ENCODE peak calls at places on chromosomes 13 and 19, in ten cellular contexts. P is colonic mucosa, E is esophagus squamous epithelium, C is PC-3, Y is foreskin fibroblast, J is GM23338, R is IMR-90, H is OCI-LY7, Z is astrocyte of the cerebellum, T is fibroblast of villous mesenchyme. W is an unnamed sample.

GRCh38 chr19:7199613-7200533 is 94.3 kb downstream of the INSR start:
- DNase-seq in P (peak), E (no peak), C (no peak), Y (peak), J (no peak), R (peak), H (peak), Z (no peak), T (no peak), W (peak)

GRCh38 chr19:37803250-37803854 is 24.0 kb upstream of the ZNF573 start:
- DNase-seq in P (no peak), E (no peak), C (no peak), Y (no peak), J (no peak), R (no peak), H (no peak), Z (no peak), T (no peak), W (no peak)

GRCh38 chr19:1221141-1221903 is 15.7 kb downstream of the STK11 start:
- DNase-seq in P (no peak), E (no peak), C (peak), Y (peak), J (no peak), R (peak), H (no peak), Z (no peak), T (peak), W (no peak)

GRCh38 chr19:54432144-54432738 is 16.8 kb upstream of the LENG8 start:
- DNase-seq in P (no peak), E (no peak), C (peak), Y (no peak), J (no peak), R (no peak), H (no peak), Z (no peak), T (no peak), W (peak)

GRCh38 chr19:44856438-44857083 is 10.5 kb downstream of the NECTIN2 start:
- DNase-seq in P (no peak), E (no peak), C (no peak), Y (no peak), J (no peak), R (no peak), H (no peak), Z (no peak), T (no peak), W (no peak)

GRCh38 chr13:38872693-38873092 is 117.9 kb downstream of the STOML3 start:
- DNase-seq in P (no peak), E (no peak), C (peak), Y (no peak), J (peak), R (peak), H (peak), Z (peak), T (peak), W (peak)

GRCh38 chr19:41324921-41325639 is 15.1 kb downstream of the CCDC97 start:
- DNase-seq in P (peak), E (no peak), C (peak), Y (peak), J (peak), R (peak), H (no peak), Z (no peak), T (peak), W (peak)

GRCh38 chr13:28459911-28460310 is 35.0 kb downstream of the FLT1 start:
- DNase-seq in P (no peak), E (no peak), C (no peak), Y (no peak), J (no peak), R (no peak), H (no peak), Z (no peak), T (no peak), W (no peak)

GRCh38 chr19:28710278-28710677 is 502.7 kb downstream of the UQCRFS1 start:
- DNase-seq in P (no peak), E (no peak), C (peak), Y (peak), J (peak), R (peak), H (peak), Z (peak), T (peak), W (peak)

GRCh38 chr19:54162241-54162805 is 2.8 kb upstream of the LENG1 start:
- DNase-seq in P (peak), E (peak), C (peak), Y (peak), J (peak), R (peak), H (peak), Z (no peak), T (peak), W (peak)

GRCh38 chr19:42528354-42529247 is at the start of gene CEACAM1:
- DNase-seq in P (peak), E (no peak), C (peak), Y (no peak), J (no peak), R (no peak), H (peak), Z (no peak), T (peak), W (peak)

GRCh38 chr19:35122687-35123551 is 7.3 kb downstream of the FXYD3 start:
- DNase-seq in P (no peak), E (no peak), C (no peak), Y (no peak), J (no peak), R (no peak), H (no peak), Z (no peak), T (no peak), W (peak)

GRCh38 chr19:35345671-35346111 is 2.0 kb upstream of the FFAR1 start:
- DNase-seq in P (no peak), E (no peak), C (no peak), Y (no peak), J (no peak), R (no peak), H (no peak), Z (no peak), T (no peak), W (no peak)

GRCh38 chr19:16368385-16369305 is 44.0 kb downstream of the KLF2 start:
- DNase-seq in P (no peak), E (no peak), C (no peak), Y (no peak), J (no peak), R (no peak), H (no peak), Z (no peak), T (no peak), W (no peak)

GRCh38 chr13:103287659-103288058 is 221.4 kb upstream of the SLC10A2 start:
- DNase-seq in P (no peak), E (no peak), C (peak), Y (no peak), J (no peak), R (no peak), H (no peak), Z (peak), T (no peak), W (no peak)

GRCh38 chr13:39942901-39943273 is 287.4 kb downstream of the COG6 start:
- DNase-seq in P (peak), E (no peak), C (peak), Y (peak), J (peak), R (peak), H (peak), Z (peak), T (peak), W (peak)

GRCh38 chr13:90950134-90950533 is 397.4 kb upstream of the MIR17HG start:
- DNase-seq in P (no peak), E (no peak), C (peak), Y (no peak), J (no peak), R (no peak), H (no peak), Z (no peak), T (no peak), W (no peak)

GRCh38 chr19:18494267-18494607 is 27.6 kb downstream of the ELL start:
- DNase-seq in P (no peak), E (no peak), C (no peak), Y (no peak), J (no peak), R (peak), H (no peak), Z (no peak), T (peak), W (no peak)

GRCh38 chr13:66657165-66657895 is 572.8 kb downstream of the PCDH9 start:
- DNase-seq in P (no peak), E (no peak), C (peak), Y (peak), J (peak), R (peak), H (no peak), Z (peak), T (peak), W (peak)

GRCh38 chr13:48827709-48828108 is 148.0 kb upstream of the FNDC3A start:
- DNase-seq in P (no peak), E (no peak), C (no peak), Y (no peak), J (no peak), R (no peak), H (no peak), Z (no peak), T (no peak), W (no peak)

GRCh38 chr19:1026189-1027019 is at the start of gene CNN2:
- DNase-seq in P (peak), E (no peak), C (peak), Y (peak), J (peak), R (peak), H (peak), Z (no peak), T (peak), W (peak)

GRCh38 chr19:15154002-15154612 is 46.7 kb downstream of the NOTCH3 start:
- DNase-seq in P (peak), E (no peak), C (peak), Y (no peak), J (peak), R (peak), H (peak), Z (no peak), T (peak), W (peak)

GRCh38 chr13:101144808-101145419 is 271.4 kb downstream of the NALCN start:
- DNase-seq in P (no peak), E (no peak), C (peak), Y (peak), J (peak), R (peak), H (peak), Z (peak), T (peak), W (peak)

GRCh38 chr19:14517840-14518505 is at the start of gene DNAJB1:
- DNase-seq in P (peak), E (no peak), C (peak), Y (peak), J (peak), R (peak), H (peak), Z (no peak), T (peak), W (peak)

GRCh38 chr19:40799558-40800338 is 757 bp downstream of the EGLN2 start:
- DNase-seq in P (peak), E (no peak), C (no peak), Y (no peak), J (peak), R (no peak), H (peak), Z (no peak), T (peak), W (no peak)

GRCh38 chr13:21670006-21670882 is 629 bp upstream of the FGF9 start:
- DNase-seq in P (peak), E (no peak), C (no peak), Y (peak), J (peak), R (peak), H (peak), Z (no peak), T (peak), W (peak)

GRCh38 chr19:21603431-21604153 is 98.2 kb downstream of the ZNF429 start:
- DNase-seq in P (no peak), E (no peak), C (no peak), Y (no peak), J (peak), R (no peak), H (no peak), Z (no peak), T (peak), W (no peak)

GRCh38 chr19:42229855-42230331 is 9.8 kb downstream of the ZNF526 start:
- DNase-seq in P (no peak), E (no peak), C (no peak), Y (peak), J (no peak), R (peak), H (no peak), Z (no peak), T (peak), W (no peak)

GRCh38 chr13:29457299-29457698 is 138.2 kb downstream of the SLC7A1 start:
- DNase-seq in P (no peak), E (no peak), C (peak), Y (peak), J (no peak), R (peak), H (no peak), Z (peak), T (peak), W (peak)

GRCh38 chr19:29851769-29852521 is 40.2 kb downstream of the CCNE1 start:
- DNase-seq in P (no peak), E (no peak), C (no peak), Y (no peak), J (no peak), R (no peak), H (no peak), Z (no peak), T (no peak), W (no peak)
- TF ChIP-seq CTCF in P (no peak), E (no peak), C (no peak), Y (no peak), J (no peak), R (no peak), H (no peak), Z (no peak), T (no peak), W (no peak)

GRCh38 chr19:6057651-6058365 is 52.5 kb downstream of the RFX2 start:
- DNase-seq in P (peak), E (no peak), C (no peak), Y (no peak), J (no peak), R (no peak), H (no peak), Z (no peak), T (no peak), W (no peak)
- TF ChIP-seq CTCF in P (no peak), E (no peak), C (no peak), Y (no peak), J (no peak), R (no peak), H (no peak), Z (no peak), T (no peak), W (no peak)

GRCh38 chr13:102195566-102196462 is 206.0 kb downstream of the FGF14 start:
- DNase-seq in P (no peak), E (no peak), C (peak), Y (peak), J (no peak), R (peak), H (no peak), Z (peak), T (no peak), W (no peak)

GRCh38 chr13:102198418-102199322 is 203.2 kb downstream of the FGF14 start:
- DNase-seq in P (no peak), E (no peak), C (peak), Y (peak), J (no peak), R (peak), H (no peak), Z (no peak), T (peak), W (peak)

GRCh38 chr13:102191951-102192461 is 209.8 kb downstream of the FGF14 start:
- DNase-seq in P (no peak), E (no peak), C (peak), Y (peak), J (no peak), R (peak), H (no peak), Z (peak), T (peak), W (peak)

DNA sequence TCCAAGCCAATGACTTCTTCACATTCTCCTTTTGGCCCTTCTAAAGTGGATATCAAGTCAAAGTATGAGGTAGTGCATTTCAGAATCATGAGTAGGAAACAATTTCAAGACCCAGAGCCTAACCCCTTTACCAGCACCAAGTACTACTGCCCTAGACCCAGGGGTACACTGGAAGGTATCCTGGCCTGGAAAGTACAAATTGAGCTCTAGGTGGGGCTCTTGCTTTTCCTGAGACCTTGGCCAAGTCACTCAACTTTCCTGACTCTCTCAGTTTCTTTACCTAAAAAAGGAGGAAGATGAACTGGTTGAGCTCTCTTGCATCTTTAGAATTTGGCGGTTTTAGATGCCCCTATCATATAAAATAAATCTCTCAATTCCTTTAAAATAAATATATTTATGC is 204.7 kb downstream of the FGF14 start:
- DNase-seq in P (no peak), E (no peak), C (peak), Y (peak), J (peak), R (peak), H (no peak), Z (no peak), T (no peak), W (peak)
- TF ChIP-seq CTCF in P (no peak), E (no peak), C (peak), Y (peak), J (peak), R (peak), H (peak), Z (no peak), T (peak), W (peak)

GRCh38 chr13:42836930-42837329 is 55.5 kb downstream of the FAM216B start:
- DNase-seq in P (no peak), E (no peak), C (peak), Y (peak), J (peak), R (peak), H (no peak), Z (no peak), T (peak), W (peak)
- TF ChIP-seq CTCF in P (no peak), E (peak), C (peak), Y (peak), J (peak), R (peak), H (no peak), Z (peak), T (peak), W (no peak)

GRCh38 chr13:53206455-53206854 is 177.8 kb downstream of the OLFM4 start:
- DNase-seq in P (no peak), E (no peak), C (peak), Y (no peak), J (peak), R (no peak), H (peak), Z (no peak), T (no peak), W (peak)
- TF ChIP-seq CTCF in P (peak), E (peak), C (peak), Y (no peak), J (peak), R (peak), H (peak), Z (peak), T (peak), W (peak)

DNA sequence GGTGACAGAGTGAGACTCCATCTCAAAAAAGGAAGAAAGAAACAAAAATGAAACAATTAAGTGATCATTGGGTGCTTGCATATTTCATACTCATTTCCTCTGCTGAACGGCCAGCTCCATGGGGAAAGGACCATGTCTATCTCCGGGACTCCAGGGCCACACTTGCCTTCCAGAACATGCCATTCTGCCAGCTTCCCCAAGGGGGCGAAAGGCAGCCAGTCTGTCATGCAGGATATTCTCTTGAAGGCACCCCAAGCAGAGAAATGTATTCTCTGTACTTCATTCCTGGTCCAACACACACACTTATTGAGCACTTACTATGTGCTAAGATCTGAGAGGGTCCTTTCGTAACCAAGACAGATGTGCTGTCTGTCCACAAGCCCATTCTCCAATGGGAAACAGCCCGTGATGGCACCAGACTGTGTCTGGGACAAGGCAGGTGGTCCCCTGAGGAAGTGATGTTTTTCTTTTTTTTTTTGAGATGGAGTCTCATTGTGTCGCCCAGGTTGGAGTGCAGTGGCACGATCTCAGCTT is 10.2 kb upstream of the CARM1 start:
- DNase-seq in P (peak), E (no peak), C (peak), Y (no peak), J (peak), R (no peak), H (peak), Z (no peak), T (no peak), W (peak)
- TF ChIP-seq CTCF in P (peak), E (peak), C (peak), Y (peak), J (peak), R (peak), H (peak), Z (peak), T (peak), W (no peak)

DNA sequence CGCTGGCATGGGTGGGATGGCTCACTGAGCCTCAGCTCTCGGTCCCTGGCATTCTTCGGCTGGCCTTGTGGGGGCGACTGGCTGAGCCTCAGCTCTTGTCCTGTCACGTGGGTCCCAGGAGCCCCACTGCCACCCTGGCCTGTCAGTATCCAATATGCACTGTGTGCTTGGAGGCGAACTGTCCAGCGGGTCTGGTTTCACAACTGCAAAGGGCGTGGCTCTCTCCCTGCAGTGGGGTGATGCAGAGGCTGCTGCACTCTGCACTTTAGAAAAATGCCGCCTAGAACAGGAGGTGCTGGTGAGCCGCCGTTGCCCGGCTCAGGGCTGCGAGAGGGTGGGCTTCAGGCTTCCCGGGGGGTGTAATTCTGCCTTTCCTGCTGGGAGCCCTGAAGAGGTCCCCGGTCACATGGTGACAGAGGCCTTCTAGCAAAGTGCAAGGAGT is 17.0 kb upstream of the TMEM255B start:
- DNase-seq in P (peak), E (no peak), C (peak), Y (peak), J (peak), R (peak), H (no peak), Z (no peak), T (peak), W (peak)
- TF ChIP-seq CTCF in P (no peak), E (no peak), C (no peak), Y (no peak), J (peak), R (peak), H (no peak), Z (peak), T (peak), W (no peak)

W was measured in MCF 10A.